ENCODE peak calls at places on chromosomes 1 and 21, in six cellular contexts. Y is stomach; J is ovary; R is CD4-positive, CD25-positive, alpha-beta regulatory T cell; W is Peyer's patch; O is right cardiac atrium. M is an unnamed sample.

GRCh38 chr1:21896652-21897532 is 40.2 kb downstream of the HSPG2 start:
- DNase-seq in R (no peak), O (peak), W (no peak), Y (peak), J (peak), M (peak)

GRCh38 chr1:43421976-43422750 is 31.6 kb downstream of the HYI start:
- DNase-seq in Y (no peak), R (no peak), W (no peak), O (no peak), J (no peak), M (no peak)

GRCh38 chr21:21715286-21715969 is 717.2 kb downstream of the NCAM2 start:
- DNase-seq in R (no peak), J (no peak), W (no peak), Y (no peak), O (no peak), M (no peak)

GRCh38 chr1:115237507-115237906 is 100.5 kb downstream of the NGF start:
- DNase-seq in W (no peak), J (no peak), R (no peak), O (no peak), Y (no peak), M (no peak)

GRCh38 chr1:187203257-187203656 is 374.5 kb downstream of the PLA2G4A start:
- DNase-seq in J (no peak), R (no peak), W (no peak), O (no peak), Y (no peak), M (no peak)

GRCh38 chr1:1440941-1441888 is 5.7 kb downstream of the VWA1 start:
- DNase-seq in O (peak), Y (peak), J (no peak), R (peak), W (peak), M (no peak)

GRCh38 chr1:180114546-180114945 is 40.1 kb upstream of the QSOX1 start:
- DNase-seq in J (no peak), Y (no peak), O (no peak), W (no peak), R (no peak), M (no peak)

GRCh38 chr1:109385417-109385816 is 12.3 kb downstream of the SORT1 start:
- DNase-seq in O (peak), W (no peak), J (no peak), R (no peak), Y (no peak), M (no peak)

GRCh38 chr1:15820478-15820877 is 13.0 kb upstream of the UQCRHL start:
- DNase-seq in J (no peak), W (no peak), R (no peak), O (no peak), Y (no peak), M (no peak)

GRCh38 chr1:155669233-155670162 is 19.1 kb downstream of the YY1AP1 start:
- DNase-seq in Y (no peak), W (no peak), O (no peak), J (no peak), R (no peak), M (no peak)

GRCh38 chr1:160884579-160884978 is 401 bp downstream of the ITLN1 start:
- DNase-seq in O (no peak), W (no peak), Y (no peak), R (peak), J (no peak), M (no peak)

GRCh38 chr1:38991638-38992449 is 768 bp downstream of the AKIRIN1 start:
- DNase-seq in J (peak), W (peak), Y (peak), R (no peak), O (no peak), M (peak)

GRCh38 chr21:35395728-35396127 is 346.6 kb upstream of the RUNX1 start:
- DNase-seq in O (no peak), R (no peak), Y (no peak), W (no peak), J (no peak), M (no peak)

GRCh38 chr21:19507682-19508260 is 1104.2 kb upstream of the TMPRSS15 start:
- DNase-seq in O (no peak), W (no peak), J (no peak), Y (no peak), R (no peak), M (no peak)

GRCh38 chr1:3515774-3516480 is 61.5 kb downstream of the ARHGEF16 start:
- DNase-seq in R (no peak), J (no peak), Y (no peak), W (no peak), O (no peak), M (no peak)

GRCh38 chr1:24558902-24559791 is 3.3 kb downstream of the NCMAP start:
- DNase-seq in O (peak), R (no peak), W (no peak), Y (peak), J (no peak), M (peak)

GRCh38 chr21:35217504-35218060 is 168.5 kb upstream of the RUNX1 start:
- DNase-seq in O (no peak), W (no peak), J (no peak), Y (no peak), R (no peak), M (no peak)

GRCh38 chr1:116178837-116179236 is 67.6 kb downstream of the MAB21L3 start:
- DNase-seq in O (no peak), R (no peak), W (no peak), Y (peak), J (no peak), M (peak)

DNA sequence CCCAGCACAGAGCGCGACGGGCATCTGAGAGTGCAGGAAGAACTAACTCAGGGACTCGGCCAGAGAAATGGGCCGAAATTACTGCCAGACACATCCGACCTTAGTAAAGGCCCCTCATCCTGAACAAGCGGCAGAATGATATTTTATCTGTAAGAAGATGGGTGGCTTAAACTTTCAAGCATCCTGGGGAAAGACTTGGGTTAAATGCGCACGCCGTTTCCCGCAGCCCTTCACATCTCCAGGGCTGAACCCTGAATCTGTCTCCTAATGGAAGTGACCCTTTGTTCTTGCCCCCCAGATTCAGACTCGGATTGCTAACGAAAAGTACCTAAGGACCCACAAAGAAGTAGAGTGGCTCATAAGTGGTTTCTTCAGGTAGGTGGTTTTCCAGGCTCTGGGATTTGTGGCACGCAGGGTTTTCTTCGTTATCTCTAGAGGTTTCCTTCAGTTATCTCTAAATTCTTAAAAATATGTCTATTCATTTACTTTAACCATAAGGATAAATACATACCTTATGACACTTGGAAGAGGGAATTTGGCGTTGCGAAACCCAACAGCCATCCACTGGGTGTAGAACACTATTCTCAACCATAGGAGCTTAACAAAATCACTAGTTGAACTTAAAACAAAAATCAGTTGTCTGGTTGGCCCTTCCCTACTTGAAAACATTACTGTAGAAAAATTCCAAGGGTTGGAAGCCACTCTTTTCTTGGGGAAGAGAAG is 627 bp downstream of the RIIAD1 start:
- DNase-seq in W (peak), O (no peak), R (no peak), Y (no peak), J (no peak), M (no peak)
- H3K27ac ChIP-seq in W (peak), O (no peak), R (no peak), Y (no peak), J (no peak), M (no peak)

GRCh38 chr1:184753093-184753492 is 1.6 kb downstream of the EDEM3 start:
- DNase-seq in Y (no peak), J (no peak), W (no peak), R (no peak), O (no peak), M (no peak)
- H3K4me3 ChIP-seq in Y (peak), J (no peak), W (no peak), R (peak), O (peak), M (peak)

GRCh38 chr1:8257621-8258020 is 60.3 kb upstream of the SLC45A1 start:
- DNase-seq in R (no peak), W (no peak), J (no peak), Y (no peak), O (no peak), M (no peak)
- H3K27ac ChIP-seq in R (no peak), W (no peak), J (no peak), Y (no peak), O (no peak), M (no peak)

GRCh38 chr1:7679873-7680790 is 91.0 kb upstream of the VAMP3 start:
- DNase-seq in R (peak), Y (peak), W (no peak), J (peak), O (peak), M (no peak)

GRCh38 chr1:7681401-7681800 is 89.7 kb upstream of the VAMP3 start:
- DNase-seq in W (no peak), J (no peak), Y (no peak), O (peak), R (no peak), M (no peak)

GRCh38 chr1:7678491-7679158 is 92.5 kb upstream of the VAMP3 start:
- DNase-seq in J (no peak), W (no peak), Y (peak), O (peak), R (no peak), M (no peak)

GRCh38 chr1:7679159-7679872 is 91.8 kb upstream of the VAMP3 start:
- DNase-seq in J (no peak), W (no peak), R (no peak), Y (no peak), O (peak), M (peak)

DNA sequence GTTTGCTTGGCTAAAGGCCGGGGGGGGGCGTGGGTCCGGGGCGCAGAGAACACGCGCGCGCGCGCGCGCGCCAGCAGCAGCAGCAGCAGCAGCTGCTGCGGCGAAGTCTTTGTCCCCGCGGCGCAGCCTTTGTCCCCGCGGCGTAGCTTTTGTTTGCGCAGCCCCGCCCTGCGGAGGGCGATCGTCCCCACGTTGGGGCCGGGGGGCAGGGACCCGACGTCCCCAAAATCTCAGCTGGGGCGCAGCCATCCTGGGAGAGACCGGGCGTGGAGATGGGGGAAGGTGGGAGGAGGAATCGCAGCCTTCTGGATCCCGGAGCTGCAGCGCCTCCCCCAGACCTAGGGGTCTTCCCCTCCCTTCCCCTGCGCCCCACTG is 90.3 kb upstream of the VAMP3 start:
- DNase-seq in O (peak), Y (no peak), J (no peak), R (no peak), W (no peak), M (no peak)
- H3K4me3 ChIP-seq in O (peak), Y (peak), J (peak), R (no peak), W (peak), M (peak)

DNA sequence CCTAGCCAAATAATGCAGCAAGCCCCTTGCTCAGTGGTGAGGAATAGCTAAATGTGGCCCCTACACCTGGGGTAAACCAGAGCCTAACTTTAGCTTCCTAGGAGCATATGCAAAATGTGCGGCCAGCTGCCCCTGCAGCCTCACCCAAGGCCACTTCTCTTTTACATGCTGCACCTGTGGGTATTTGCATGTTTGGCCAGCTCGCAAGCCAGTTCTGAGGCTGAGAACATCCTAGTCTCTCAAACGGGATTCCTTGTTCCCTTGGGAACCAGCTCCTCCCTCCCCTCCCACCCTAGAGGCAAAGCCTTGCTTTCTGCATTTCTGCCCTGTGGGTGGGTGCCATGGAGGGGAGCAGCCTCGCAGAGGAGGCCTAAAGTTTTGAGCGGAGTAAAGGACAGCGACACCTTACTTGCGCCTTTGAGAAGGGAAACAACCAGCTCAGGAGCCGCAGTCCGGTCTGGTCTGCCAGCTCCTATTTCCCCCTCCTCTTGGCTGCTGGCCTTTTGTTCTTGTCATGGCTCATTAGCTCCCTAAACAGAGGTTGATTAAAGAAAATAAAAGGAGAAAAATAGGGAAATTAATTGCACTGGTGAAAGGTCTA is 68.5 kb downstream of the TEX35 start:
- DNase-seq in R (no peak), Y (no peak), W (peak), O (no peak), J (no peak), M (no peak)
- H3K27ac ChIP-seq in R (no peak), Y (no peak), W (peak), O (no peak), J (no peak), M (no peak)

GRCh38 chr1:8390707-8391106 is 72.8 kb downstream of the SLC45A1 start:
- DNase-seq in R (no peak), J (no peak), W (no peak), Y (no peak), O (no peak), M (no peak)

GRCh38 chr1:8384577-8384976 is 66.7 kb downstream of the SLC45A1 start:
- DNase-seq in Y (no peak), W (no peak), R (no peak), J (no peak), O (no peak), M (no peak)

GRCh38 chr1:8389962-8390535 is 72.1 kb downstream of the SLC45A1 start:
- DNase-seq in W (no peak), O (no peak), Y (no peak), R (no peak), J (no peak), M (no peak)

GRCh38 chr1:8392522-8392921 is 74.6 kb downstream of the SLC45A1 start:
- DNase-seq in Y (no peak), W (no peak), R (no peak), O (no peak), J (peak), M (peak)

DNA sequence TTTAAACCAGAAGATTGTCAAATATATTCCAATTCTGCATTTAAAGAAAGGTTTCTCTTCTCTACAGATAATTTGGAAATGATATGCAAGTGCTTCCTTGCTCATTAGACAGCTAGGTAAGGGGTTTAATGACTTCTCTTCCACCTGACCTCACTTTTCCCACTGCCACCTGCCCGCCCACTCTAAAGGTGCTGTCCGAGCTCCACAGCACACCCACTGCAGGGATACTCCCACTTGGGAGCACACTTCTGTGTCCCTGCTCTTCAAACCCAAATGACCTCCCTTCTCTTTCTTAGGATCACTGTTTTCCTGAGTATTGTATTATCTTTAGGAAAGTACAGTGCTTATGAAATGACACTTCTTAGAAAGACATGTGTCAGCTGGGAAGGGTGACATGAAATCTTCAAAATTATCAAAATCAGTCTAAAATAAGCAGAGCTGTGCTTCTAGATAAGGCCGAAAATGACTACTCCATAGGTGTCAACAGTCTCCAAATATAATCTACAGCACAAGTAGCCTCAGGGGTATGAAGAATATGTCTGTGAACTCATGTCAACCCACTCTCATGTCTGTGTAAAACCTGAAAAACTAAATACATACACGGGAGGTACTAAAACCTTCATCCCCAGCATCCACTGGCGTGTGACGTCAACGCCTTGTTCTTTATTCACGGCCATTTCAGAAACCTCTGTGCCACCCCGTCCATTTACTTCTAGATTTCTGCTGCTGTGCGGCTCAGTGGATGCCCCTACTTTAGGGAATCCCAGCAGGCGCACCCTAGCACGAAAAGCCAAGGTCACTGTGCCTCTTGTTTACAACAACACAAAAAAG is 71.0 kb downstream of the SLC45A1 start:
- DNase-seq in W (no peak), O (no peak), J (no peak), R (no peak), Y (no peak), M (no peak)
- H3K4me3 ChIP-seq in W (no peak), O (no peak), J (no peak), R (no peak), Y (no peak), M (no peak)

GRCh38 chr1:117820694-117821381 is 108.6 kb downstream of the GDAP2 start:
- DNase-seq in W (no peak), R (no peak), O (peak), J (no peak), Y (no peak), M (no peak)
- H3K27ac ChIP-seq in W (no peak), R (no peak), O (peak), J (no peak), Y (no peak), M (no peak)